ENCODE peak calls at places on chromosomes 12 and 14, in seven cellular contexts. P is prostate gland, L is H9, N is astrocyte, M is AG04450, V is right atrium auricular region, B is adrenal gland. S is an unnamed sample.

GRCh38 chr12:24596768-24597388 is 352.0 kb downstream of the BCAT1 start:
- DNase-seq in N (peak), M (no peak), L (no peak), V (no peak), P (no peak), B (no peak), S (peak)

GRCh38 chr14:36054353-36055051 is 122.0 kb downstream of the PTCSC3 start:
- DNase-seq in B (peak), L (no peak), N (no peak), M (no peak), P (no peak), V (no peak), S (no peak)

GRCh38 chr12:46332260-46332659 is 40.3 kb downstream of the SLC38A2 start:
- DNase-seq in B (no peak), M (no peak), N (peak), L (no peak), P (no peak), V (no peak), S (peak)

GRCh38 chr12:989751-990278 is 1.2 kb upstream of the ERC1 start:
- DNase-seq in L (no peak), M (no peak), N (peak), P (peak), B (peak), V (peak), S (peak)

GRCh38 chr12:31895449-31896150 is 63.6 kb upstream of the RESF1 start:
- DNase-seq in N (no peak), M (no peak), B (no peak), V (no peak), L (no peak), P (no peak), S (no peak)

GRCh38 chr12:5395443-5396401 is 36.2 kb upstream of the NTF3 start:
- DNase-seq in V (no peak), P (no peak), B (no peak), N (no peak), L (no peak), M (no peak), S (no peak)

GRCh38 chr12:112346194-112346593 is 36.0 kb downstream of the HECTD4 start:
- DNase-seq in M (no peak), P (no peak), L (no peak), V (no peak), B (no peak), N (no peak), S (no peak)

GRCh38 chr12:43758247-43758727 is 303 bp downstream of the PUS7L start:
- DNase-seq in P (peak), V (no peak), L (no peak), N (peak), B (peak), M (no peak), S (no peak)

GRCh38 chr14:79415726-79416125 is 795.6 kb downstream of the DIO2 start:
- DNase-seq in B (no peak), P (no peak), V (no peak), N (peak), M (no peak), L (no peak), S (no peak)

GRCh38 chr12:11795910-11796459 is 146.5 kb downstream of the ETV6 start:
- DNase-seq in V (no peak), M (peak), N (peak), L (no peak), P (no peak), B (peak), S (peak)

GRCh38 chr12:119668315-119668651 is 350 bp downstream of the PRKAB1 start:
- DNase-seq in L (no peak), V (no peak), M (no peak), N (peak), B (no peak), P (no peak), S (no peak)

GRCh38 chr12:63945777-63946176 is 101.3 kb downstream of the SRGAP1 start:
- DNase-seq in B (no peak), V (no peak), L (no peak), N (no peak), M (no peak), P (no peak), S (no peak)

GRCh38 chr12:4849024-4849594 is 60.6 kb upstream of the KCNA1 start:
- DNase-seq in N (peak), B (peak), P (no peak), V (no peak), L (peak), M (no peak), S (peak)

GRCh38 chr14:91898256-91898843 is 31.0 kb upstream of the TC2N start:
- DNase-seq in N (no peak), L (no peak), B (no peak), P (no peak), V (no peak), M (no peak), S (no peak)

GRCh38 chr14:75711134-75711795 is 50.2 kb downstream of the TTLL5 start:
- DNase-seq in L (no peak), N (peak), V (no peak), P (peak), M (peak), B (peak), S (peak)

GRCh38 chr12:105444050-105444808 is 113.7 kb downstream of the C12orf75 start:
- DNase-seq in B (no peak), P (no peak), N (peak), L (no peak), M (no peak), V (no peak), S (no peak)

GRCh38 chr12:106329231-106329985 is 26.9 kb downstream of the TCP11L2 start:
- DNase-seq in B (peak), N (no peak), P (no peak), V (no peak), M (no peak), L (no peak), S (no peak)

GRCh38 chr12:132489078-132489601 is 811 bp upstream of the FBRSL1 start:
- DNase-seq in P (no peak), M (no peak), B (no peak), V (no peak), N (no peak), L (no peak), S (no peak)

GRCh38 chr12:46483572-46484395 is 111.2 kb upstream of the SLC38A2 start:
- DNase-seq in N (no peak), L (no peak), B (peak), P (no peak), M (no peak), V (no peak), S (peak)

GRCh38 chr14:57754558-57754957 is 111.3 kb downstream of the SLC35F4 start:
- DNase-seq in V (no peak), L (no peak), N (no peak), M (no peak), P (no peak), B (peak), S (no peak)

GRCh38 chr14:59126714-59127436 is 61.6 kb upstream of the DAAM1 start:
- DNase-seq in L (no peak), V (no peak), M (no peak), B (peak), P (peak), N (peak), S (peak)

GRCh38 chr14:59570122-59570521 is 6.5 kb downstream of the CCDC175 start:
- DNase-seq in P (no peak), B (no peak), N (no peak), L (no peak), M (no peak), V (no peak), S (no peak)

GRCh38 chr12:75976113-75976512 is 55.5 kb downstream of the PHLDA1 start:
- DNase-seq in B (no peak), P (no peak), M (no peak), L (no peak), N (no peak), V (no peak), S (no peak)

GRCh38 chr12:88308825-88309224 is 166.7 kb downstream of the TMTC3 start:
- DNase-seq in B (no peak), V (no peak), L (no peak), P (no peak), N (peak), M (peak), S (peak)

GRCh38 chr14:98162829-98163228 is 1109.2 kb downstream of the BCL11B start:
- DNase-seq in P (no peak), B (no peak), V (no peak), L (no peak), N (no peak), M (no peak), S (no peak)

GRCh38 chr14:105866841-105867321 is 340.5 kb downstream of the TMEM121 start:
- DNase-seq in L (no peak), V (no peak), P (no peak), N (no peak), B (no peak), M (no peak), S (no peak)

GRCh38 chr14:80940146-80940545 is 1.4 kb downstream of the CEP128 start:
- DNase-seq in N (no peak), P (no peak), B (no peak), L (no peak), M (no peak), V (no peak), S (no peak)

GRCh38 chr12:96187675-96188355 is 6.4 kb upstream of the ELK3 start:
- DNase-seq in V (no peak), N (peak), L (no peak), P (no peak), M (no peak), B (no peak), S (no peak)

GRCh38 chr12:31590730-31591307 is at the start of gene DENND5B:
- DNase-seq in L (peak), M (no peak), B (peak), V (peak), P (peak), N (peak), S (peak)

GRCh38 chr14:89613260-89614008 is 196.4 kb upstream of the FOXN3 start:
- DNase-seq in M (no peak), V (no peak), P (no peak), N (no peak), B (no peak), L (no peak), S (no peak)

GRCh38 chr14:35385042-35385839 is 19.3 kb downstream of the NFKBIA start:
- DNase-seq in N (peak), B (peak), P (peak), L (no peak), V (peak), M (no peak), S (peak)

GRCh38 chr12:48946943-48947342 is 10.3 kb downstream of the ARF3 start:
- DNase-seq in N (no peak), L (no peak), M (no peak), B (no peak), P (no peak), V (no peak), S (no peak)

GRCh38 chr14:93736378-93737014 is 51.8 kb downstream of the PRIMA1 start:
- DNase-seq in L (peak), V (no peak), B (no peak), P (no peak), M (no peak), N (no peak), S (no peak)

GRCh38 chr12:45183263-45183662 is 32.6 kb upstream of the ANO6 start:
- DNase-seq in M (no peak), B (no peak), L (no peak), V (no peak), N (peak), P (no peak), S (peak)

GRCh38 chr14:59017285-59017965 is 171.0 kb upstream of the DAAM1 start:
- DNase-seq in L (no peak), B (no peak), M (no peak), N (peak), V (no peak), P (no peak), S (no peak)

GRCh38 chr12:109912790-109913189 is 12.7 kb downstream of the TCHP start:
- DNase-seq in V (no peak), P (no peak), L (no peak), B (no peak), M (no peak), N (no peak), S (no peak)

GRCh38 chr12:79934309-79935020 is 432 bp downstream of the PPP1R12A start:
- DNase-seq in N (peak), L (peak), M (no peak), P (peak), B (peak), V (no peak), S (peak)

GRCh38 chr12:83408168-83408567 is 721.5 kb downstream of the TMTC2 start:
- DNase-seq in B (no peak), P (no peak), M (no peak), L (no peak), N (no peak), V (no peak), S (no peak)
- TF ChIP-seq CTCF in B (no peak), P (no peak), M (no peak), L (no peak), N (no peak), V (no peak), S (no peak)

DNA sequence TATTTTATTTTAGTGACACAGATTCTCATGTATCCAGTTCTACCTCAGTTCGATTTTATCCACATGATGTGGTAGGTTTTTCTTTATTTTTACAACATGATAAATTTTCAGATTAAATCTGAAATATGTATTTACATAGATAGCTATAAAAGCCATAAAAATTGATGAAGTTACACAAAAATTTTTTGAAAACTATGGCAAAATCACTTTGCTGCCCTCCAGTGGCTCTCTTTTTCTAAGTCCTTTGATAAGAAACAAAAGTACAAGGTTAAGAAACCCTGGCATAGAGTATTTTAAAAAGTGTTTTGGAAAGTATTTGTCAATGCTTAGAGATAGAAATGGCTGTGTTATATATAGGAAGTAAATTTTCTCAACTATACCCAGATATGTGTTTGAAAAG is 104.2 kb downstream of the PCNX1 start:
- DNase-seq in P (no peak), N (no peak), L (no peak), B (no peak), M (no peak), V (no peak), S (no peak)
- TF ChIP-seq CTCF in P (no peak), N (peak), L (peak), B (peak), M (peak), V (no peak), S (peak)

DNA sequence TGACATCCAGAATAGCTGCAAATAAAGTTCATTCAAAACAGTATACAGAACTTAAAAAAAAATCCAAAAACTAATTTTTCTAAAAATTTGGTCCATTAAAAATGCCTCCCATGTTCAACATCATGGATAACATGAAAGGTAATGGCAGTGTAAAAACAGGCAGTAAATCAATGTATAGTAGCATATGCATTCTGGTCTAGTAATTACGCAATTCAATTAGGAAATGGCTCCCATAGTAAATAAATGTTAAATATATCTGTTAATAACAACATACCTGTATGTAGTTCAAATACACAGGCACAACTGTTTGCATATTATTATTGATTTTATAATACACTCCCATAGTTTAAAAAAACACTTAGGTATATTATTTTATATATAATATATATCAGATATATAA is 42.5 kb downstream of the SGPP1 start:
- DNase-seq in V (no peak), L (no peak), M (no peak), N (no peak), B (no peak), P (no peak), S (no peak)
- TF ChIP-seq CTCF in V (no peak), L (no peak), M (no peak), N (no peak), B (no peak), P (no peak), S (no peak)

GRCh38 chr12:102106905-102107304 is 13.0 kb downstream of the NUP37 start:
- DNase-seq in B (no peak), M (no peak), N (no peak), P (no peak), V (no peak), L (no peak), S (no peak)
- TF ChIP-seq CTCF in B (no peak), M (no peak), N (no peak), P (no peak), V (no peak), L (no peak), S (no peak)